ENCODE peak calls at places on chromosome 6, in five cellular contexts. G is cardiac muscle cell; A is fibroblast of lung; S is breast epithelium; U is effector memory CD4-positive, alpha-beta T cell. E is an unnamed sample.

GRCh38 chr6:147279423-147279822 is 75.2 kb downstream of the STXBP5 start:
- DNase-seq in G (no peak), A (peak), S (no peak), U (no peak), E (no peak)

GRCh38 chr6:77880501-77880900 is 227.7 kb downstream of the MEI4 start:
- DNase-seq in G (no peak), A (no peak), S (no peak), U (no peak), E (no peak)

GRCh38 chr6:1390071-1390804 is 862 bp downstream of the FOXF2 start:
- DNase-seq in G (peak), A (peak), S (no peak), U (no peak), E (no peak)

GRCh38 chr6:8087870-8088269 is 14.5 kb downstream of the EEF1E1 start:
- DNase-seq in G (no peak), A (no peak), S (no peak), U (no peak), E (no peak)

GRCh38 chr6:168447741-168448140 is 6.8 kb downstream of the SMOC2 start:
- DNase-seq in G (no peak), A (no peak), S (no peak), U (no peak), E (no peak)

GRCh38 chr6:155079985-155080452 is 84.9 kb downstream of the TIAM2 start:
- DNase-seq in G (peak), A (no peak), S (no peak), U (no peak), E (no peak)

GRCh38 chr6:51842487-51843469 is 244.6 kb downstream of the PKHD1 start:
- DNase-seq in G (no peak), A (no peak), S (no peak), U (no peak), E (no peak)

GRCh38 chr6:169979873-169980440 is 228.5 kb downstream of the ERMARD start:
- DNase-seq in G (no peak), A (no peak), S (peak), U (no peak), E (no peak)

GRCh38 chr6:148128014-148128730 is 214.5 kb upstream of the SASH1 start:
- DNase-seq in G (no peak), A (no peak), S (no peak), U (no peak), E (no peak)

GRCh38 chr6:3324262-3324942 is 65.7 kb downstream of the PSMG4 start:
- DNase-seq in G (no peak), A (peak), S (no peak), U (no peak), E (no peak)

GRCh38 chr6:1540864-1541521 is 68.7 kb upstream of the FOXC1 start:
- DNase-seq in G (no peak), A (no peak), S (no peak), U (no peak), E (no peak)

GRCh38 chr6:39279539-39279938 is 34.7 kb downstream of the KCNK17 start:
- DNase-seq in G (no peak), A (no peak), S (no peak), U (no peak), E (no peak)

GRCh38 chr6:51893356-51893755 is 194.1 kb downstream of the PKHD1 start:
- DNase-seq in G (no peak), A (no peak), S (no peak), U (no peak), E (no peak)

GRCh38 chr6:116662186-116662585 is 6.4 kb downstream of the ZUP1 start:
- DNase-seq in G (no peak), A (no peak), S (no peak), U (no peak), E (no peak)

GRCh38 chr6:160767019-160767646 is 65.1 kb downstream of the PLG start:
- DNase-seq in G (peak), A (peak), S (peak), U (no peak), E (peak)

GRCh38 chr6:170265655-170266054 is 25.2 kb downstream of the DLL1 start:
- DNase-seq in G (no peak), A (peak), S (no peak), U (no peak), E (no peak)

GRCh38 chr6:97630592-97630991 is 347.6 kb upstream of the MMS22L start:
- DNase-seq in G (no peak), A (no peak), S (no peak), U (no peak), E (no peak)

GRCh38 chr6:151292974-151293373 is 53.2 kb downstream of the AKAP12 start:
- DNase-seq in G (no peak), A (peak), S (no peak), U (no peak), E (no peak)

GRCh38 chr6:24205020-24205492 is 79.0 kb downstream of the NRSN1 start:
- DNase-seq in G (peak), A (peak), S (no peak), U (no peak), E (no peak)

GRCh38 chr6:119960065-119960464 is 610.5 kb upstream of the MAN1A1 start:
- DNase-seq in G (no peak), A (no peak), S (no peak), U (no peak), E (no peak)

DNA sequence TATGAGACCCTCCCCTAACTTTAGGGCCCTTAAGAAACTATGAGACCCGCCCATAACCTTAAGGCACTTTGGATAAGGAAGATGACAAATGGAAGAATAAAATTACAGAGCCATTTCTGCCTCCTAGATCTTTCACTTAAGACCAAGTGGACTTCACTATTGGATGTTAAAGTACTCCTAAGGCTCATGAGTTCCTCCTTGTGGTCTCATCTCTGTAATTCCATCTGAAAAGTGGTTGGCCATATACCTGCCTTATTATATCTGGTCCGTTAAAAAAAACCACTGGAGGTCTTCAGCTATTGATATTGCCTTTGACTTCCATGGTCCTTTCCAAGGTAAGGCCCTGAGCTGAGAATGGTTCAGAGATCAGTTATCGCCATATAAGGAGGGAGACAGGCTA is 310.3 kb downstream of the EYA4 start:
- DNase-seq in G (no peak), A (peak), S (no peak), U (no peak), E (no peak)
- H3K27ac ChIP-seq in G (no peak), A (peak), S (no peak), U (no peak), E (no peak)

GRCh38 chr6:27478141-27478705 is 5.3 kb upstream of the ZNF184 start:
- DNase-seq in G (no peak), A (peak), S (no peak), U (no peak), E (no peak)

GRCh38 chr6:27476090-27476489 is 3.2 kb upstream of the ZNF184 start:
- DNase-seq in G (no peak), A (no peak), S (no peak), U (no peak), E (no peak)

GRCh38 chr6:27479319-27480182 is 6.6 kb upstream of the ZNF184 start:
- DNase-seq in G (peak), A (peak), S (peak), U (peak), E (peak)

GRCh38 chr6:27478706-27479318 is 5.9 kb upstream of the ZNF184 start:
- DNase-seq in G (peak), A (peak), S (peak), U (peak), E (peak)

GRCh38 chr6:27477318-27478013 is 4.6 kb upstream of the ZNF184 start:
- DNase-seq in G (no peak), A (no peak), S (no peak), U (no peak), E (no peak)
- H3K27ac ChIP-seq in G (no peak), A (peak), S (peak), U (peak), E (no peak)

GRCh38 chr6:17394192-17394611 is 807 bp downstream of the CAP2 start:
- DNase-seq in G (peak), A (peak), S (no peak), U (no peak), E (no peak)
- H3K27ac ChIP-seq in G (peak), A (peak), S (peak), U (no peak), E (no peak)

GRCh38 chr6:149851461-149851860 is 12.7 kb downstream of the LRP11 start:
- DNase-seq in G (no peak), A (peak), S (no peak), U (no peak), E (no peak)
- H3K27ac ChIP-seq in G (no peak), A (no peak), S (peak), U (no peak), E (no peak)